ENCODE peak calls at places on chromosome 11, in seven cellular contexts. One of them, this sample, is unnamed.

GRCh38 chr11:61027141-61027840 is 55.8 kb downstream of the CD6 start:
- DNase-seq in sigmoid colon: peak; percentile 47
- DNase-seq in transverse colon: no peak
- DNase-seq in vagina: no peak
- DNase-seq in K562: no peak
- DNase-seq in endothelial cell of umbilical vein: no peak
- DNase-seq in spleen: no peak
- DNase-seq in this sample: no peak

GRCh38 chr11:69912161-69912910 is 93.1 kb upstream of the FGF3 start:
- DNase-seq in sigmoid colon: peak; percentile 61
- DNase-seq in transverse colon: peak; percentile 5
- DNase-seq in vagina: no peak
- DNase-seq in K562: no peak
- DNase-seq in endothelial cell of umbilical vein: no peak
- DNase-seq in spleen: peak; percentile 74
- DNase-seq in this sample: no peak

GRCh38 chr11:74680035-74680671 is 51.1 kb downstream of the CHRDL2 start:
- DNase-seq in sigmoid colon: no peak
- DNase-seq in transverse colon: no peak
- DNase-seq in vagina: peak; percentile 86
- DNase-seq in K562: no peak
- DNase-seq in endothelial cell of umbilical vein: no peak
- DNase-seq in spleen: peak; percentile 32
- DNase-seq in this sample: no peak

GRCh38 chr11:9691865-9692264 is 28.0 kb downstream of the SWAP70 start:
- DNase-seq in sigmoid colon: no peak
- DNase-seq in transverse colon: no peak
- DNase-seq in vagina: no peak
- DNase-seq in K562: no peak
- DNase-seq in endothelial cell of umbilical vein: peak; percentile 62
- DNase-seq in spleen: no peak
- DNase-seq in this sample: no peak

GRCh38 chr11:60934091-60934789 is 10.0 kb downstream of the TMEM132A start:
- DNase-seq in sigmoid colon: no peak
- DNase-seq in transverse colon: no peak
- DNase-seq in vagina: no peak
- DNase-seq in K562: no peak
- DNase-seq in endothelial cell of umbilical vein: no peak
- DNase-seq in spleen: peak; percentile 85
- DNase-seq in this sample: no peak

GRCh38 chr11:68659158-68659921 is 25.0 kb upstream of the GAL start:
- DNase-seq in sigmoid colon: peak; percentile 78
- DNase-seq in transverse colon: peak; percentile 14
- DNase-seq in vagina: no peak
- DNase-seq in K562: peak; percentile 55
- DNase-seq in endothelial cell of umbilical vein: peak; percentile 91
- DNase-seq in spleen: peak; percentile 54
- DNase-seq in this sample: no peak

GRCh38 chr11:59145534-59145933 is 2.9 kb downstream of the FAM111A start:
- DNase-seq in sigmoid colon: no peak
- DNase-seq in transverse colon: no peak
- DNase-seq in vagina: no peak
- DNase-seq in K562: no peak
- DNase-seq in endothelial cell of umbilical vein: no peak
- DNase-seq in spleen: no peak
- DNase-seq in this sample: peak; percentile 83

GRCh38 chr11:114340311-114341131 is 44.3 kb downstream of the NNMT start:
- DNase-seq in sigmoid colon: peak; percentile 81
- DNase-seq in transverse colon: peak; percentile 37
- DNase-seq in vagina: no peak
- DNase-seq in K562: peak; percentile 78
- DNase-seq in endothelial cell of umbilical vein: peak; percentile 86
- DNase-seq in spleen: peak; percentile 72
- DNase-seq in this sample: peak; percentile 20

GRCh38 chr11:129440028-129440630 is 64.5 kb downstream of the BARX2 start:
- DNase-seq in sigmoid colon: no peak
- DNase-seq in transverse colon: no peak
- DNase-seq in vagina: no peak
- DNase-seq in K562: no peak
- DNase-seq in endothelial cell of umbilical vein: no peak
- DNase-seq in spleen: no peak
- DNase-seq in this sample: no peak

GRCh38 chr11:72773291-72773690 is 20.6 kb downstream of the STARD10 start:
- DNase-seq in sigmoid colon: peak; percentile 88
- DNase-seq in transverse colon: no peak
- DNase-seq in vagina: no peak
- DNase-seq in K562: peak; percentile 54
- DNase-seq in endothelial cell of umbilical vein: peak; percentile 12
- DNase-seq in spleen: no peak
- DNase-seq in this sample: no peak

DNA sequence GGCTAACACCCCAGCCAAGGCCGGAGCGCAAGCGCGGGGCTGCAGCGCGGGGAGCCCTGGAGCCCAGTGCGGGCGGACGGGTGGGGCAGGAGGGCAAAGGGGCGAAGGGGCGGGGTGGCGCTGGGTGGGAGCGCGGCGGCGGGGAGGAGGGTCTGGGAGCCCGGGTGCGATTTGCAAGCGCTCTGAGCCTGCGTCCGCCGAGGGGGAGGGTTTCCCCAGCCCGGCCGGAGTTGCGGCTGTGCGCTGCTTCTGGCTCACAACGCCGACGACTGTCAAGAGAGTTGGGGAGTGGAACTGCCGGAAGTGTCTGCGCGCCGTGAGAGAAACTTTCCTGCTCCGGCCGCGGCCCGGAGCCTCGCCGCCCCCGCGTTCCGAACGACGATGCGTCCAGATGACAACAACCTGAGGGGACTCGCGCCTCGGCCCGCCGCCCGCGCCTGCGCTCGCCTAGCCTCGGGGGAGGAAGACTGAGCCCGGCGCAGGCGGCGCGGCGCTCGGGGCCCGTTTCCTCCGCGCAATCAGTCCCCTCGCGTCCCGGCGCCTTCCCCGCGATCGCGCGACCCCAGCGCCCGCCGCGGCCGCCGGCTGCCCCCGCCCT is at the start of gene ARHGAP42:
- DNase-seq in sigmoid colon: peak; percentile 77
- DNase-seq in transverse colon: peak; percentile 77
- DNase-seq in vagina: peak; percentile 88
- DNase-seq in K562: peak; percentile 70
- DNase-seq in endothelial cell of umbilical vein: peak; percentile 61
- DNase-seq in spleen: peak; percentile 91
- DNase-seq in this sample: peak; percentile 30
- TF ChIP-seq POLR2AphosphoS5 in sigmoid colon: peak; percentile 42
- TF ChIP-seq POLR2AphosphoS5 in transverse colon: peak; percentile 32
- TF ChIP-seq POLR2AphosphoS5 in vagina: peak; percentile 18
- TF ChIP-seq POLR2AphosphoS5 in K562: no peak
- TF ChIP-seq POLR2AphosphoS5 in endothelial cell of umbilical vein: no peak
- TF ChIP-seq POLR2AphosphoS5 in spleen: peak; percentile 78
- TF ChIP-seq POLR2AphosphoS5 in this sample: no peak

GRCh38 chr11:7673724-7674434 is 579 bp upstream of the CYB5R2 start:
- DNase-seq in sigmoid colon: peak; percentile 72
- DNase-seq in transverse colon: peak; percentile 76
- DNase-seq in vagina: no peak
- DNase-seq in K562: peak; percentile 58
- DNase-seq in endothelial cell of umbilical vein: no peak
- DNase-seq in spleen: no peak
- DNase-seq in this sample: no peak

GRCh38 chr11:7671807-7672206 is 1.5 kb downstream of the CYB5R2 start:
- DNase-seq in sigmoid colon: no peak
- DNase-seq in transverse colon: no peak
- DNase-seq in vagina: no peak
- DNase-seq in K562: no peak
- DNase-seq in endothelial cell of umbilical vein: no peak
- DNase-seq in spleen: no peak
- DNase-seq in this sample: no peak

GRCh38 chr11:7671347-7671746 is 2.0 kb downstream of the CYB5R2 start:
- DNase-seq in sigmoid colon: no peak
- DNase-seq in transverse colon: no peak
- DNase-seq in vagina: no peak
- DNase-seq in K562: no peak
- DNase-seq in endothelial cell of umbilical vein: no peak
- DNase-seq in spleen: no peak
- DNase-seq in this sample: no peak

GRCh38 chr11:7672276-7672959 is 882 bp downstream of the CYB5R2 start:
- DNase-seq in sigmoid colon: no peak
- DNase-seq in transverse colon: no peak
- DNase-seq in vagina: no peak
- DNase-seq in K562: no peak
- DNase-seq in endothelial cell of umbilical vein: no peak
- DNase-seq in spleen: no peak
- DNase-seq in this sample: no peak

DNA sequence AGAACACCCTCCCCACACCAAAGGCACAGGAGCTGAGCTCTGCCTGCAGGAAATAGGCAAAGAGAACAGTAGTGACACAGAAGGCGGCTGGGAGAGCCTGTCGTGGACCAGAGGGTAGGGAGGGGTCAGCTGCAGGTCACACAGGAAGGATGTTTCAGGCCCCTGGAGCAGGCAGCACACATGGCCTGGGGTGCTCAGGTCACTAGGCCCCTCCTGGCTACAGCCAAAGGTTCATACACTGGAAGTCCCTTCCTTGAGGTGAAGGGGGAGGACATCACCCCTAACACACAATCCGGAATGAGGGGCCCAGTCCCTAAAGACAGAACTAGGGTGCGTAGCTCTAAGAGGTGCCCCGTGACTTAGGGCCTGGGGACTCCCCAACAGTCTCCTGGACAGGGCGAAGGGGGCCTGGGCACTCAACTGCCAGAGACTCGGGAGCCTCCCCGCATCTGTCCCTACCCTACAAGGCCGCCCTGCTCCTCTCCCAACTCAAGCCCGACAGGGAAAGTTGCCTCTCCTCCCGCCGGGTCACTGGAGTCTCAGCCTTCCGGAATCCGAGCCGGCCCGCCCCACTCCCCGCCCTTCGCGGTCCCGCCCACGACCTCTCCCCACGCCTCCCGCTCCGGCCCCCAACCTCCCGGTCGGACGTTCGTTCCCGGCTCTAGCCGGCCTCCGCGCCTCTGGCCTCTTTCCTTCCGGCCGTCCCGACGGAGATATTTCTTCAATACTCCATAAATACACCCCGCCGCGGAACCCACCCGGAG is at the start of gene CYB5R2:
- DNase-seq in sigmoid colon: peak; percentile 83
- DNase-seq in transverse colon: peak; percentile 81
- DNase-seq in vagina: no peak
- DNase-seq in K562: peak; percentile 65
- DNase-seq in endothelial cell of umbilical vein: peak; percentile 15
- DNase-seq in spleen: no peak
- DNase-seq in this sample: no peak
- H3K4me3 ChIP-seq in sigmoid colon: peak within 1 kb of the TSS; percentile 27
- H3K4me3 ChIP-seq in transverse colon: peak within 1 kb of the TSS; percentile 31
- H3K4me3 ChIP-seq in vagina: peak within 1 kb of the TSS; percentile 56
- H3K4me3 ChIP-seq in K562: peak within 1 kb of the TSS; percentile 41
- H3K4me3 ChIP-seq in endothelial cell of umbilical vein: peak within 1 kb of the TSS; percentile 25
- H3K4me3 ChIP-seq in spleen: peak within 1 kb of the TSS; percentile 58
- H3K4me3 ChIP-seq in this sample: no peak within 1 kb of the TSS

GRCh38 chr11:125901872-125902271 is 1.1 kb downstream of the PUS3 start:
- DNase-seq in sigmoid colon: no peak
- DNase-seq in transverse colon: no peak
- DNase-seq in vagina: no peak
- DNase-seq in K562: no peak
- DNase-seq in endothelial cell of umbilical vein: no peak
- DNase-seq in spleen: no peak
- DNase-seq in this sample: no peak
- TF ChIP-seq POLR2AphosphoS5 in sigmoid colon: no peak
- TF ChIP-seq POLR2AphosphoS5 in transverse colon: no peak
- TF ChIP-seq POLR2AphosphoS5 in vagina: no peak
- TF ChIP-seq POLR2AphosphoS5 in K562: no peak
- TF ChIP-seq POLR2AphosphoS5 in endothelial cell of umbilical vein: no peak
- TF ChIP-seq POLR2AphosphoS5 in spleen: no peak
- TF ChIP-seq POLR2AphosphoS5 in this sample: no peak

GRCh38 chr11:16741473-16741872 is 3.0 kb downstream of the C11orf58 start:
- DNase-seq in sigmoid colon: no peak
- DNase-seq in transverse colon: no peak
- DNase-seq in vagina: no peak
- DNase-seq in K562: no peak
- DNase-seq in endothelial cell of umbilical vein: no peak
- DNase-seq in spleen: no peak
- DNase-seq in this sample: no peak
- H3K4me3 ChIP-seq in sigmoid colon: no peak overlapping the region
- H3K4me3 ChIP-seq in transverse colon: no peak overlapping the region
- H3K4me3 ChIP-seq in vagina: no peak overlapping the region
- H3K4me3 ChIP-seq in K562: no peak overlapping the region
- H3K4me3 ChIP-seq in endothelial cell of umbilical vein: no peak overlapping the region
- H3K4me3 ChIP-seq in spleen: no peak overlapping the region
- H3K4me3 ChIP-seq in this sample: no peak overlapping the region

DNA sequence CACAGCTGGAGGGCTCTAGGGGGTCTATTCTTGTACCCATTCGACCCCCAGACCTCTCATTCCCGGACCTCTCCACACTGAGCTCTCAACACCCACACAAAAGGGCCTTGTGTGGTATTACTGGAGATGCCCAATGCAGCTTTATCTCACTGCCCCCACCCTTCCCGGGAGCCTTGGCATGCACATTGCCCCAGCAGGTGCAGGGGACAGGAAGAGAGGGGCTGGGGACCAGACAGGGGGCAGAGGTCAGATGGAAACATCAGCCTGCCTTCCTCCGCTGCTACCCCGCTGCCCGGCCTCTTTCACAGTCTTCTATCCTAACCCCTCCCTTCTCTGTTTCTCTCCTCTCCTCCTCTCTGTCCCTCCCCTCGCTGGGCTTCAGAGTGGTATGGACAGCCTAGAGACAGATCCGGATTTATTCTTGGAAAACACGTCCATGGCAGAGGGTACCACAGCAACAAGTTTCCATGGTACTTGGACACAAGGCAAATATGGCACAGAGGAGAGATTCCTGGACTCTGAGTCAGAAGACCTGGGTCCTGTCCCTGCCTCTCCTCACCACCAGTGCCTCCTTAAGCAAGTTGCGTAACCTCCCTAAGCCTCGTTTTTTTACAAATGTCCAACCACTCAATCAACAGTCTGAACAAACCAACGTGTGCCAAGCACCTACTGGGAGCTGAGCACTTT is 8.3 kb upstream of the IGSF9B start:
- DNase-seq in sigmoid colon: peak; percentile 78
- DNase-seq in transverse colon: no peak
- DNase-seq in vagina: no peak
- DNase-seq in K562: no peak
- DNase-seq in endothelial cell of umbilical vein: no peak
- DNase-seq in spleen: no peak
- DNase-seq in this sample: no peak
- TF ChIP-seq POLR2AphosphoS5 in sigmoid colon: peak; percentile 55
- TF ChIP-seq POLR2AphosphoS5 in transverse colon: peak; percentile 16
- TF ChIP-seq POLR2AphosphoS5 in vagina: no peak
- TF ChIP-seq POLR2AphosphoS5 in K562: no peak
- TF ChIP-seq POLR2AphosphoS5 in endothelial cell of umbilical vein: no peak
- TF ChIP-seq POLR2AphosphoS5 in spleen: no peak
- TF ChIP-seq POLR2AphosphoS5 in this sample: no peak

This sample was measured in HL-60.